ENCODE peak calls at places on chromosomes 12 and 14, in four cellular contexts. One of them, this sample, is unnamed.

GRCh38 chr12:113439606-113440030 is 17.4 kb downstream of the SDSL start:
- DNase-seq in breast epithelium: no peak
- DNase-seq in nephron progenitor cell: peak
- DNase-seq in cardiac muscle cell: peak
- DNase-seq in this sample: no peak

GRCh38 chr12:51217133-51217967 is 512 bp downstream of the POU6F1 start:
- DNase-seq in nephron progenitor cell: peak
- DNase-seq in breast epithelium: peak
- DNase-seq in cardiac muscle cell: peak
- DNase-seq in this sample: no peak

GRCh38 chr12:131378176-131378842 is 332.6 kb upstream of the SFSWAP start:
- DNase-seq in breast epithelium: no peak
- DNase-seq in cardiac muscle cell: no peak
- DNase-seq in nephron progenitor cell: no peak
- DNase-seq in this sample: no peak

GRCh38 chr14:58637040-58637390 is 747 bp upstream of the DACT1 start:
- DNase-seq in nephron progenitor cell: no peak
- DNase-seq in cardiac muscle cell: peak
- DNase-seq in breast epithelium: no peak
- DNase-seq in this sample: no peak

GRCh38 chr14:63276016-63276415 is 42.7 kb downstream of the GPHB5 start:
- DNase-seq in cardiac muscle cell: no peak
- DNase-seq in nephron progenitor cell: no peak
- DNase-seq in breast epithelium: no peak
- DNase-seq in this sample: no peak

GRCh38 chr12:65318186-65318685 is 39.8 kb downstream of the MSRB3 start:
- DNase-seq in breast epithelium: no peak
- DNase-seq in cardiac muscle cell: no peak
- DNase-seq in nephron progenitor cell: no peak
- DNase-seq in this sample: no peak

GRCh38 chr12:66633676-66634075 is 45.2 kb downstream of the GRIP1 start:
- DNase-seq in nephron progenitor cell: no peak
- DNase-seq in breast epithelium: no peak
- DNase-seq in cardiac muscle cell: peak
- DNase-seq in this sample: no peak

GRCh38 chr12:10175849-10176641 is 2.8 kb upstream of the TMEM52B start:
- DNase-seq in breast epithelium: peak
- DNase-seq in cardiac muscle cell: no peak
- DNase-seq in nephron progenitor cell: no peak
- DNase-seq in this sample: no peak

GRCh38 chr12:63826002-63826585 is 18.4 kb upstream of the SRGAP1 start:
- DNase-seq in nephron progenitor cell: no peak
- DNase-seq in breast epithelium: no peak
- DNase-seq in cardiac muscle cell: peak
- DNase-seq in this sample: no peak

GRCh38 chr12:43154498-43155045 is 397.4 kb downstream of the ADAMTS20 start:
- DNase-seq in cardiac muscle cell: no peak
- DNase-seq in nephron progenitor cell: no peak
- DNase-seq in breast epithelium: no peak
- DNase-seq in this sample: no peak

GRCh38 chr14:64856528-64857445 is 22.9 kb downstream of the SPTB start:
- DNase-seq in breast epithelium: no peak
- DNase-seq in cardiac muscle cell: no peak
- DNase-seq in nephron progenitor cell: no peak
- DNase-seq in this sample: no peak

GRCh38 chr14:94593376-94593748 is 12.1 kb downstream of the SERPINA5 start:
- DNase-seq in nephron progenitor cell: no peak
- DNase-seq in breast epithelium: no peak
- DNase-seq in cardiac muscle cell: no peak
- DNase-seq in this sample: no peak

GRCh38 chr14:38238332-38238731 is 17.6 kb downstream of the CLEC14A start:
- DNase-seq in nephron progenitor cell: no peak
- DNase-seq in breast epithelium: no peak
- DNase-seq in cardiac muscle cell: no peak
- DNase-seq in this sample: no peak

GRCh38 chr12:96448287-96448686 is 41.1 kb upstream of the CFAP54 start:
- DNase-seq in nephron progenitor cell: no peak
- DNase-seq in cardiac muscle cell: peak
- DNase-seq in breast epithelium: no peak
- DNase-seq in this sample: no peak

GRCh38 chr12:42090899-42091298 is 53.8 kb downstream of the GXYLT1 start:
- DNase-seq in breast epithelium: no peak
- DNase-seq in cardiac muscle cell: peak
- DNase-seq in nephron progenitor cell: no peak
- DNase-seq in this sample: no peak

GRCh38 chr12:13905795-13906194 is 75.6 kb downstream of the GRIN2B start:
- DNase-seq in breast epithelium: no peak
- DNase-seq in nephron progenitor cell: no peak
- DNase-seq in cardiac muscle cell: no peak
- DNase-seq in this sample: no peak

GRCh38 chr12:118164798-118165486 is 29.0 kb downstream of the PEBP1 start:
- DNase-seq in nephron progenitor cell: peak
- DNase-seq in cardiac muscle cell: peak
- DNase-seq in breast epithelium: no peak
- DNase-seq in this sample: no peak

GRCh38 chr14:105205718-105206208 is 24.7 kb upstream of the NUDT14 start:
- DNase-seq in nephron progenitor cell: no peak
- DNase-seq in breast epithelium: no peak
- DNase-seq in cardiac muscle cell: no peak
- DNase-seq in this sample: no peak

GRCh38 chr12:53624956-53625355 is 1.2 kb downstream of the ATF7 start:
- DNase-seq in nephron progenitor cell: no peak
- DNase-seq in breast epithelium: no peak
- DNase-seq in cardiac muscle cell: peak
- DNase-seq in this sample: no peak

GRCh38 chr12:66239295-66239694 is 50.3 kb downstream of the IRAK3 start:
- DNase-seq in cardiac muscle cell: no peak
- DNase-seq in breast epithelium: no peak
- DNase-seq in nephron progenitor cell: no peak
- DNase-seq in this sample: no peak

GRCh38 chr12:42361909-42362706 is 36.1 kb downstream of the PPHLN1 start:
- DNase-seq in nephron progenitor cell: no peak
- DNase-seq in cardiac muscle cell: no peak
- DNase-seq in breast epithelium: no peak
- DNase-seq in this sample: no peak

GRCh38 chr14:42192659-42193425 is 586.2 kb downstream of the LRFN5 start:
- DNase-seq in nephron progenitor cell: no peak
- DNase-seq in breast epithelium: no peak
- DNase-seq in cardiac muscle cell: peak
- DNase-seq in this sample: no peak